ENCODE peak calls at places on chromosomes 12 and 14, in four cellular contexts. D is sigmoid colon, K is A549, A is WERI-Rb-1. I is an unnamed sample.

GRCh38 chr14:105334383-105335230 is 20.1 kb downstream of the PACS2 start:
- DNase-seq in D (no peak), K (no peak), A (no peak), I (no peak)

GRCh38 chr12:67943295-67943892 is 45.9 kb upstream of the IFNG-AS1 start:
- DNase-seq in D (peak), K (peak), A (peak), I (peak)

GRCh38 chr12:112328411-112329124 is 53.7 kb downstream of the HECTD4 start:
- DNase-seq in D (no peak), K (no peak), A (no peak), I (no peak)

GRCh38 chr14:56118611-56119181 is 485 bp downstream of the PELI2 start:
- DNase-seq in D (peak), K (no peak), A (peak), I (peak)

GRCh38 chr12:4911316-4911994 is 1.8 kb downstream of the KCNA1 start:
- DNase-seq in D (peak), K (no peak), A (no peak), I (no peak)

GRCh38 chr14:74982661-74983060 is 20.1 kb upstream of the EIF2B2 start:
- DNase-seq in D (no peak), K (no peak), A (no peak), I (no peak)

GRCh38 chr12:121673013-121673441 is 3.6 kb upstream of the MORN3 start:
- DNase-seq in D (peak), K (no peak), A (peak), I (peak)

GRCh38 chr14:72559669-72560068 is 334.2 kb downstream of the DPF3 start:
- DNase-seq in D (no peak), K (no peak), A (no peak), I (no peak)

GRCh38 chr14:101885254-101885576 is 79.2 kb upstream of the DYNC1H1 start:
- DNase-seq in D (peak), K (no peak), A (no peak), I (no peak)

GRCh38 chr12:3379079-3379478 is 111.9 kb upstream of the PRMT8 start:
- DNase-seq in D (no peak), K (no peak), A (no peak), I (no peak)
- TF ChIP-seq CTCF in D (no peak), K (no peak), A (no peak), I (no peak)

GRCh38 chr12:70338531-70338930 is 27.6 kb upstream of the KCNMB4 start:
- DNase-seq in D (no peak), K (no peak), A (no peak), I (no peak)
- TF ChIP-seq CTCF in D (no peak), K (no peak), A (no peak), I (no peak)

DNA sequence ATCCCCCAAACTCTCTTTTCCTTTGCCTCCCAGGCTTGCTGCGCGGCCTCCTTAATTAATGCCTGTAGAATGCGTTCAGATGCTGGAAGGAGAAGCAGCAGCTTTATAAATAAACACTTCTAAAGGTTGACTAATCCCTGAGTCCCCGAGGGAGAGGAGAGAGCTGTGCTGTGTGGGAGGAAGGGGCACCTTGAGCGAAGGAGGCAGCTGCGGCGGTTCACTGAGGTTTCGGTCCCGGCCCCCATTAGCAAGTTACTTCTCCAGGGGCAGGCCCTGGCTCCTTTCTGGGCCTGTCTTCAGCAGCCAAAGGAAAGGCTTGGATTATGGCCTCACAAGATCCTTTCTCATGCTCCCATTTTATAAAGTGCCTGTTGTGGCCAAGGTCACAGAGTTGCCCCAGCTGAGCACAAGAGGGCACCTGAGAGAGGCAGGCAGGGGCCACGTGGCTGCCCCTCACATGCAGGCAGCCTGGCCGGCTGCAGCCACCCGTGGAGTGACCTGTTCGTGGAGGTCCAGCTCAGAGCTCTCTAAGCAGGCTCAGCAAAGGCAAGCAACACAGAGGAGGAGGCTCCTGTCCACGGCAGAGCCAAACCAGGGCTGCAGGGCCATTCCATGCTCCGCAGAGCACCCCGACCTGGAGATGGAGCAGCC is 15.0 kb upstream of the CACNA2D4 start:
- DNase-seq in D (peak), K (no peak), A (peak), I (no peak)
- TF ChIP-seq CTCF in D (no peak), K (no peak), A (peak), I (no peak)

GRCh38 chr12:18345021-18345735 is 83.9 kb downstream of the PIK3C2G start:
- DNase-seq in D (no peak), K (no peak), A (no peak), I (no peak)
- TF ChIP-seq CTCF in D (no peak), K (no peak), A (no peak), I (no peak)